ENCODE peak calls at places on chromosomes 7 and 10, in nine cellular contexts. A is NB4, H is transverse colon, F is left ventricle myocardium inferior, J is WTC11, W is neural progenitor cell, E is AG04450, O is upper lobe of right lung, N is AG09309. U is an unnamed sample.

GRCh38 chr7:46290374-46291061 is 369.4 kb upstream of the IGFBP3 start:
- DNase-seq in F (no peak), W (no peak), N (no peak), E (no peak), O (no peak), J (no peak), H (no peak), A (no peak), U (no peak)

GRCh38 chr7:27108390-27109127 is 6.1 kb upstream of the HOXA2 start:
- DNase-seq in E (no peak), N (no peak), F (no peak), J (peak; percentile 72), H (peak; percentile 63), A (no peak), O (no peak), W (peak; percentile 83), U (peak; percentile 53)

GRCh38 chr7:4749798-4750197 is 25.6 kb upstream of the AP5Z1 start:
- DNase-seq in A (no peak), O (no peak), W (no peak), E (no peak), N (no peak), J (no peak), H (no peak), F (no peak), U (no peak)

GRCh38 chr7:66921918-66922486 is 977 bp downstream of the TMEM248 start:
- DNase-seq in N (no peak), F (no peak), E (no peak), A (peak; percentile 57), W (peak; percentile 39), O (no peak), J (no peak), H (peak; percentile 22), U (no peak)

GRCh38 chr7:87475359-87476178 is at the start of gene ABCB4:
- DNase-seq in H (peak; percentile 10), F (peak; percentile 15), J (peak; percentile 15), A (no peak), O (peak; percentile 59), E (no peak), W (peak; percentile 51), N (no peak), U (peak; percentile 13)

GRCh38 chr10:101301111-101301731 is 52.7 kb upstream of the BTRC start:
- DNase-seq in E (peak; percentile 13), A (peak; percentile 72), J (peak; percentile 80), N (no peak), H (peak; percentile 18), O (no peak), F (no peak), W (peak; percentile 66), U (no peak)

GRCh38 chr10:51083280-51083986 is 9.1 kb downstream of the PRKG1 start:
- DNase-seq in E (peak; percentile 38), N (no peak), J (peak; percentile 21), O (no peak), F (no peak), W (peak; percentile 36), H (no peak), A (no peak), U (no peak)

GRCh38 chr7:45080958-45081669 is 7.7 kb downstream of the NACAD start:
- DNase-seq in W (no peak), J (peak; percentile 3), O (no peak), N (no peak), H (no peak), F (no peak), A (no peak), E (no peak), U (no peak)

GRCh38 chr10:18620856-18621255 is 30.5 kb downstream of the NSUN6 start:
- DNase-seq in E (no peak), O (no peak), N (no peak), F (no peak), J (no peak), A (no peak), W (no peak), H (no peak), U (no peak)

GRCh38 chr10:18611168-18611567 is 40.2 kb downstream of the NSUN6 start:
- DNase-seq in A (no peak), F (no peak), O (no peak), E (no peak), N (no peak), H (no peak), W (no peak), J (no peak), U (no peak)

GRCh38 chr10:18618995-18619394 is 32.4 kb downstream of the NSUN6 start:
- DNase-seq in O (no peak), J (no peak), A (no peak), F (no peak), H (no peak), N (no peak), W (no peak), E (no peak), U (no peak)

GRCh38 chr10:18615618-18616017 is 35.8 kb downstream of the NSUN6 start:
- DNase-seq in J (no peak), O (no peak), H (no peak), W (no peak), A (no peak), E (no peak), F (no peak), N (no peak), U (no peak)

DNA sequence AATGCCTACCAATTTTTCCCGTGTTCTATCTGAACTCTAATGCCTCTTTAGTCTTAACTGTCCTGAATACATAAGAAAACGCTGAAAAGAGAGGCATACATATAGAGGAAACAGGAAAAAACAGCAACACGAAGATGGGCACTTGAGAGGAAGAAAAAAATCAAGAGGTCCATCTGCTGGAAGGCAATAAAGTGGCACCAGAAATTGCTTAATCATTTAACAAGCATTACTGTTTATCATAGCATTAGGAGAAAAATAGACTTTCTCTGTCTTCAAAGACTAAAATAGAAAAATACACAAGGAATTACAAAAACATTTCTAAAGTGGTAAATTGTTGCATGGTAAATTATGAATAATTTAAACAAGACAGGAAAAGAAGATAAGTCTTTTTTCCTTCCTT is 35.0 kb downstream of the NSUN6 start:
- DNase-seq in O (no peak), F (no peak), A (peak; percentile 9), H (no peak), W (no peak), J (no peak), E (no peak), N (no peak), U (no peak)
- TF ChIP-seq CTCF in O (no peak), F (no peak), A (no peak), H (no peak), W (no peak), J (no peak), E (no peak), N (no peak), U (no peak)

DNA sequence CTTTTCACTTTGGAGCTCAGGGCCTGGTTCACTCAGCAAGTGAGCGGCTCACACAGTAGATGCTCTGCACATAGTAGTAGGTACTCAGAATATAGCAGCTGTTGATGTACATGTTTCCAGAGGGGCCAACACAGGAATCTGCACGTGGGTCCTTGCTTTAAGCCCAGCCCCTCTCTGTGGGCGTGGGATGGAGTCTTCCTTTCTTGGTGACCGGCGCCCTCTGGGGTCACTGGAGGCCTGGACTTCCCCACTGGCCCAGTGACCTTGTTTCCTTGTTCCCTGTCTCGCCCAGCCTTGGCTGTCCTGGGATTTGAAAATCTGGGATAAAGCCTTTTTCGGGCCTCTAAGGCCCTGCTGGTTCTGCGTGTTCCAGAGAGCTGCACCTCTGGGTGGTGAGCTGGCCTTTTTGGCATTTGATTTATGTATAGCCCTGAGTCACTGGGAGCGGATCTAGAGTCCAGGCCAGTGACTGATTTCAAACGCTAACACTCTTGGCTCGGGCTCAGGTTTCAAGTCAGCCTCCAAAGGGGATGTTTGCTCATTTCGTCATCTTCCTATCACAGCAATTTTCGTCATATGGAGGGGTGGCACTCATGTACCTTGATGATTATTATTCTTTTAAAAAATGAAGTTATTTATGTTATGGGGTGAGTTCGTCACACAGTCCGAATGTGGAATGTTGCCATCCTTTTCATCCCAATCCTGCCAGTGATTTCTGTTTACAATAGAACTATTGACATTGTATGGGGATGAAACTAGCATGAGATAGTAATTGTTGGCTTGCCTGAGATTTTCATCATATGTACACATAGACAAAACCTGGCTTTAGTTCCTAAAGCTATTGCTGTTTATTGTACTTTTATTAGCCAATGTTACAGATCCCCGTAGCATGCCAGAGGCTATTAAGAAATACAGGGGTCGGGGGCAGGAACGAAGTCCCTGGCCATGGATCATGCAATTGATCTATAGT is 65.5 kb downstream of the CUX1 start:
- DNase-seq in A (peak; percentile 62), N (peak; percentile 99), O (peak; percentile 78), F (peak; percentile 71), H (peak; percentile 85), J (peak; percentile 42), E (peak; percentile 100), W (peak; percentile 56), U (no peak)
- TF ChIP-seq CTCF in A (peak; percentile 10), N (no peak), O (no peak), F (peak; percentile 14), H (no peak), J (no peak), E (no peak), W (peak; percentile 43), U (no peak)

DNA sequence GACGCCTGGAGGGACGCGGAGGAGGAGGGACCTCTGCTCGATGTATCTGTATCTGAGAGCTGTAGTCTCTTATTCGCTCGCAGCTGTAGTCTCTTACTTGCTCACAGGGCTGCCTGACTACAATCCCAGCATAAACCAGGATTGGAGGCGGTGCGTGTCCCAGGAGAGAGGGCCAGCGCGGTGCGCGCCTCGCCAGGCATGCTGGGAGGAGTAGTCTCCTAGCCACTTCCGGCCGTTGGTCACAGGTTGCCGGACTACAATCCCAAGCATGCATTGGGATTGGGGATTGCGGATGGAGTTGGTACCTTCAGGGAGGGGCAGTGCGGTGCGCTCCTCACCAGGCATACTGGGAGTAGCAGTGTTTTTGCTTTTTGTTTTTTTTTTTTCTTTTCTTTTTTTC is 421.7 kb upstream of the NUPR2 start:
- DNase-seq in F (peak; percentile 40), E (no peak), O (no peak), H (no peak), W (no peak), A (no peak), J (no peak), N (no peak), U (no peak)
- TF ChIP-seq CTCF in F (no peak), E (no peak), O (no peak), H (no peak), W (no peak), A (no peak), J (no peak), N (no peak), U (no peak)

GRCh38 chr10:27447540-27447939 is 56.6 kb upstream of the RAB18 start:
- DNase-seq in H (no peak), J (no peak), A (peak; percentile 60), W (no peak), F (no peak), N (no peak), O (no peak), E (no peak), U (no peak)

GRCh38 chr10:27445070-27445469 is 59.0 kb upstream of the RAB18 start:
- DNase-seq in A (no peak), J (no peak), H (no peak), O (no peak), E (no peak), F (no peak), N (no peak), W (no peak), U (no peak)

GRCh38 chr10:27448926-27449325 is 55.2 kb upstream of the RAB18 start:
- DNase-seq in H (no peak), O (no peak), A (peak; percentile 52), W (no peak), J (no peak), F (no peak), E (no peak), N (peak; percentile 24), U (no peak)

GRCh38 chr10:27449571-27449970 is 54.5 kb upstream of the RAB18 start:
- DNase-seq in W (no peak), A (no peak), F (no peak), E (no peak), O (no peak), H (no peak), J (no peak), N (no peak), U (no peak)

DNA sequence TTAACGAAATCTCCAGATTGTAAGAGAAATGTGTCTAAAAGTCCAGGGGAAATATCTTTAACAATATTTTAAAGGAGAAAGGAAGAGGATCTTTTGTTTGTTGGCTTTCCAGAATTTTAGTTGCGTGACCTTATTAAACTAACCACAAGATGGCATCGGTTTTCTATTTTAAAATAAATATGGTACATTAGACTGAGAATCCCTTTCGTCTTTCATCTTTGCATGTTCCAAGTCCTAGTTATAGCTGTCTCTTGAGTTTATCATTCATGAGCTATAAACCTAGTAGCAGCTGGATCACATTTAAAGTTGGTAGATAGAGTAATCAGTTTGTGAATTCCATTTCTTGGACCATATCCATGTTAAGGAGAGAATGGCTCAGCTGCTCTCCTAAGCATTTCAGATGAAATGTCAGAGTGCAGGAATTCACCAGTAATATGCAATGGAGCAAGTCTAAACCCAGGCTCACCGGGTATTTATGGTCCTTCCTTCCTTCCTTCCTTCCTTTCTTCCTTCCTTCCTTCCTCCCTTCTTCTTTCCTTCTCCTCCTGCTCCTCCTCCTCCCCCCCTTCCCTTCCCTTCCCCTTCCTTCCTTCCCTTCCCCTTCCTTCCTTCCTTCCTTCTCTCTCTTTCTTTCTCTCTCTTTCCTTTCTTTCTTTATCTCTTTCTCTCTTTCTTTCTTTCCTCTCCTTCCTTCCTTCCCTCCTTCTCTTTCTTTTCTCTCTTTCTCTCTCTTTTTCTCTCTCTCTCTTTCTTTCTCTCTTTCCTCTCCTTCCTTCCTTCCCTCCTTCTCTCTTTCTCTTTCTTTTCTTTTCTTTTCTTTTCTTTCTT is 57.8 kb upstream of the RAB18 start:
- DNase-seq in F (no peak), H (no peak), J (no peak), O (no peak), E (peak; percentile 10), N (peak; percentile 85), A (peak; percentile 48), W (peak; percentile 34), U (no peak)
- TF ChIP-seq CTCF in F (peak; percentile 59), H (peak; percentile 36), J (peak; percentile 17), O (peak; percentile 54), E (peak; percentile 52), N (peak; percentile 30), A (no peak), W (peak; percentile 61), U (peak; percentile 51)